ENCODE peak calls at places on chromosomes 11 and 22, in seven cellular contexts. D, A, B, G, H, P and Q are unnamed samples.

GRCh38 chr11:10487002-10487647 is 32.1 kb downstream of the AMPD3 start:
- DNase-seq in D (no peak), A (no peak), B (no peak), G (no peak), H (no peak), P (no peak), Q (no peak)

GRCh38 chr11:122785156-122785605 is 53.1 kb upstream of the CRTAM start:
- DNase-seq in D (no peak), A (no peak), B (no peak), G (no peak), H (no peak), P (no peak), Q (no peak)

GRCh38 chr11:68969386-68969785 is 11.4 kb downstream of the MRGPRD start:
- DNase-seq in D (no peak), A (no peak), B (peak; percentile 17), G (no peak), H (no peak), P (no peak), Q (no peak)

GRCh38 chr11:111954154-111954553 is 17.0 kb downstream of the DIXDC1 start:
- DNase-seq in D (no peak), A (no peak), B (no peak), G (no peak), H (no peak), P (no peak), Q (no peak)

GRCh38 chr11:95327273-95327948 is 96.4 kb upstream of the SESN3 start:
- DNase-seq in D (no peak), A (no peak), B (no peak), G (no peak), H (no peak), P (no peak), Q (no peak)

GRCh38 chr11:6855971-6856542 is 6.8 kb upstream of the OR10A2 start:
- DNase-seq in D (no peak), A (no peak), B (no peak), G (no peak), H (no peak), P (no peak), Q (no peak)

GRCh38 chr11:129423426-129423825 is 47.8 kb downstream of the BARX2 start:
- DNase-seq in D (no peak), A (no peak), B (no peak), G (no peak), H (no peak), P (no peak), Q (no peak)

GRCh38 chr11:130454495-130455262 is 6.2 kb downstream of the ADAMTS15 start:
- DNase-seq in D (no peak), A (no peak), B (no peak), G (no peak), H (no peak), P (no peak), Q (peak; percentile 60)

GRCh38 chr22:48881326-48881980 is 946.2 kb downstream of the BRD1 start:
- DNase-seq in D (no peak), A (no peak), B (peak; percentile 32), G (no peak), H (no peak), P (no peak), Q (no peak)